ENCODE peak calls at places on chromosomes 5 and 9, in eight cellular contexts. N is astrocyte of the hippocampus, I is NCI-H510A treated with DMSO at 0.1 percent for 48 hours, S is AG08395, L is NCI-H1092 treated with DMSO at 0.1 percent for 48 hours, O is transverse colon, Q is upper lobe of left lung, X is iPS DF 19.7. F is an unnamed sample.

GRCh38 chr5:43301653-43302091 is 11.5 kb downstream of the HMGCS1 start:
- DNase-seq in N (no peak), I (peak; percentile 65), S (no peak), L (no peak), O (no peak), Q (no peak), X (no peak), F (no peak)

GRCh38 chr5:178094345-178094744 is 19.0 kb upstream of the N4BP3 start:
- DNase-seq in N (no peak), I (no peak), S (no peak), L (no peak), O (no peak), Q (no peak), X (no peak), F (no peak)

GRCh38 chr9:23587433-23587832 is 238.6 kb downstream of the ELAVL2 start:
- DNase-seq in N (peak; percentile 32), I (no peak), S (peak; percentile 4), L (no peak), O (no peak), Q (no peak), X (no peak), F (no peak)

GRCh38 chr9:91296354-91296753 is 65.4 kb downstream of the AUH start:
- DNase-seq in N (no peak), I (no peak), S (no peak), L (no peak), O (no peak), Q (no peak), X (no peak), F (no peak)

GRCh38 chr5:96703384-96703910 is 41.3 kb downstream of the CAST start:
- DNase-seq in N (no peak), I (no peak), S (no peak), L (no peak), O (peak; percentile 85), Q (no peak), X (no peak), F (peak; percentile 84)

GRCh38 chr9:130499804-130500263 is 55.1 kb downstream of the ASS1 start:
- DNase-seq in N (no peak), I (peak; percentile 76), S (no peak), L (no peak), O (peak; percentile 80), Q (no peak), X (no peak), F (peak; percentile 84)

GRCh38 chr5:82107277-82107676 is 135.5 kb downstream of the ATG10 start:
- DNase-seq in N (peak; percentile 26), I (no peak), S (peak; percentile 24), L (no peak), O (no peak), Q (no peak), X (no peak), F (no peak)

GRCh38 chr9:97627624-97628023 is 5.5 kb downstream of the TSTD2 start:
- DNase-seq in N (no peak), I (no peak), S (no peak), L (no peak), O (no peak), Q (no peak), X (no peak), F (no peak)

GRCh38 chr5:27815061-27815460 is 776.7 kb upstream of the CDH9 start:
- DNase-seq in N (no peak), I (no peak), S (no peak), L (no peak), O (no peak), Q (no peak), X (no peak), F (no peak)

GRCh38 chr9:90975666-90976538 is 174.3 kb downstream of the SYK start:
- DNase-seq in N (no peak), I (no peak), S (peak; percentile 30), L (no peak), O (no peak), Q (peak; percentile 39), X (no peak), F (no peak)

GRCh38 chr5:38853753-38854470 is 8.1 kb downstream of the OSMR start:
- DNase-seq in N (peak; percentile 90), I (no peak), S (peak; percentile 86), L (no peak), O (no peak), Q (no peak), X (no peak), F (no peak)

GRCh38 chr5:15007549-15008142 is 136.1 kb upstream of the ANKH start:
- DNase-seq in N (no peak), I (no peak), S (no peak), L (no peak), O (no peak), Q (no peak), X (no peak), F (no peak)

GRCh38 chr5:128826290-128826689 is 139.0 kb upstream of the SLC27A6 start:
- DNase-seq in N (no peak), I (no peak), S (no peak), L (no peak), O (no peak), Q (no peak), X (no peak), F (no peak)

GRCh38 chr5:90939208-90939607 is 380.6 kb downstream of the ADGRV1 start:
- DNase-seq in N (peak; percentile 40), I (no peak), S (no peak), L (no peak), O (no peak), Q (no peak), X (no peak), F (no peak)

GRCh38 chr9:14156046-14156445 is 157.9 kb downstream of the NFIB start:
- DNase-seq in N (no peak), I (no peak), S (no peak), L (no peak), O (no peak), Q (no peak), X (no peak), F (no peak)

GRCh38 chr5:55903121-55903701 is 52.1 kb downstream of the IL31RA start:
- DNase-seq in N (peak; percentile 27), I (no peak), S (no peak), L (no peak), O (no peak), Q (peak; percentile 78), X (no peak), F (no peak)

GRCh38 chr9:123087359-123087888 is 54.0 kb downstream of the GPR21 start:
- DNase-seq in N (no peak), I (peak; percentile 15), S (no peak), L (no peak), O (no peak), Q (no peak), X (no peak), F (no peak)

GRCh38 chr5:124511791-124512190 is 234.6 kb downstream of the ZNF608 start:
- DNase-seq in N (peak; percentile 20), I (no peak), S (no peak), L (no peak), O (no peak), Q (no peak), X (no peak), F (no peak)

GRCh38 chr5:173837654-173838053 is 50.5 kb upstream of the CPEB4 start:
- DNase-seq in N (no peak), I (no peak), S (no peak), L (no peak), O (no peak), Q (no peak), X (no peak), F (no peak)

GRCh38 chr9:134671341-134672113 is 29.9 kb downstream of the COL5A1 start:
- DNase-seq in N (peak; percentile 63), I (no peak), S (no peak), L (no peak), O (no peak), Q (no peak), X (no peak), F (no peak)

GRCh38 chr5:73531356-73531755 is 33.1 kb downstream of the BTF3 start:
- DNase-seq in N (peak; percentile 36), I (no peak), S (peak; percentile 34), L (no peak), O (no peak), Q (no peak), X (no peak), F (no peak)

GRCh38 chr9:33458444-33458843 is 11.1 kb upstream of the AQP3 start:
- DNase-seq in N (peak; percentile 45), I (no peak), S (no peak), L (no peak), O (no peak), Q (no peak), X (no peak), F (no peak)

GRCh38 chr9:18490591-18491370 is 16.8 kb downstream of the ADAMTSL1 start:
- DNase-seq in N (peak; percentile 98), I (no peak), S (peak; percentile 85), L (peak; percentile 74), O (no peak), Q (no peak), X (no peak), F (no peak)

GRCh38 chr5:151080620-151081425 is at the start of gene TNIP1:
- DNase-seq in N (peak; percentile 98), I (peak; percentile 87), S (peak; percentile 98), L (peak; percentile 54), O (peak; percentile 97), Q (peak; percentile 100), X (no peak), F (peak; percentile 97)

GRCh38 chr9:136975624-136976023 is 1.7 kb upstream of the PTGDS start:
- DNase-seq in N (peak; percentile 69), I (no peak), S (peak; percentile 62), L (no peak), O (no peak), Q (peak; percentile 81), X (no peak), F (no peak)